ENCODE peak calls at places on chromosomes 7 and 10, in ten cellular contexts. One of them, this sample, is unnamed.
A peak's percentile ranks its signal among the peaks of the same experiment; 100 is the strongest.

GRCh38 chr10:125163803-125164202 is 3.4 kb upstream of the CTBP2 start:
- DNase-seq in brain microvascular endothelial cell: no peak
- DNase-seq in effector memory CD4-positive, alpha-beta T cell: no peak
- DNase-seq in T-helper 2 cell treated with Interferon-gamma antibody and Interleukin-4, amounts not matched to agents 5 μg/mL and 100 μg/mL, for 36 hours: no peak
- DNase-seq in IMR-90: no peak
- DNase-seq in Peyer's patch: no peak
- DNase-seq in neural crest cell: no peak
- DNase-seq in heart left ventricle: no peak
- DNase-seq in GM20000: no peak
- DNase-seq in DMS53: no peak
- DNase-seq in this sample: no peak

GRCh38 chr10:1515780-1516491 is 221.4 kb downstream of the ADARB2 start:
- DNase-seq in effector memory CD4-positive, alpha-beta T cell: no peak
- DNase-seq in brain microvascular endothelial cell: no peak
- DNase-seq in T-helper 2 cell treated with Interferon-gamma antibody and Interleukin-4, amounts not matched to agents 5 μg/mL and 100 μg/mL, for 36 hours: no peak
- DNase-seq in heart left ventricle: no peak
- DNase-seq in IMR-90: no peak
- DNase-seq in GM20000: no peak
- DNase-seq in DMS53: peak; percentile 58
- DNase-seq in neural crest cell: no peak
- DNase-seq in Peyer's patch: peak; percentile 24
- DNase-seq in this sample: no peak

GRCh38 chr10:8350250-8350967 is 295.9 kb downstream of the GATA3 start:
- DNase-seq in T-helper 2 cell treated with Interferon-gamma antibody and Interleukin-4, amounts not matched to agents 5 μg/mL and 100 μg/mL, for 36 hours: no peak
- DNase-seq in neural crest cell: no peak
- DNase-seq in Peyer's patch: no peak
- DNase-seq in IMR-90: peak; percentile 34
- DNase-seq in heart left ventricle: no peak
- DNase-seq in DMS53: no peak
- DNase-seq in effector memory CD4-positive, alpha-beta T cell: no peak
- DNase-seq in GM20000: no peak
- DNase-seq in brain microvascular endothelial cell: no peak
- DNase-seq in this sample: no peak

GRCh38 chr7:64947252-64948000 is 43.4 kb downstream of the ZNF117 start:
- DNase-seq in neural crest cell: no peak
- DNase-seq in T-helper 2 cell treated with Interferon-gamma antibody and Interleukin-4, amounts not matched to agents 5 μg/mL and 100 μg/mL, for 36 hours: no peak
- DNase-seq in Peyer's patch: no peak
- DNase-seq in brain microvascular endothelial cell: no peak
- DNase-seq in IMR-90: no peak
- DNase-seq in heart left ventricle: no peak
- DNase-seq in effector memory CD4-positive, alpha-beta T cell: no peak
- DNase-seq in GM20000: no peak
- DNase-seq in DMS53: peak; percentile 71
- DNase-seq in this sample: no peak

GRCh38 chr7:13628231-13629001 is 361.1 kb downstream of the ETV1 start:
- DNase-seq in GM20000: no peak
- DNase-seq in neural crest cell: no peak
- DNase-seq in Peyer's patch: no peak
- DNase-seq in effector memory CD4-positive, alpha-beta T cell: no peak
- DNase-seq in brain microvascular endothelial cell: peak; percentile 87
- DNase-seq in IMR-90: peak; percentile 55
- DNase-seq in T-helper 2 cell treated with Interferon-gamma antibody and Interleukin-4, amounts not matched to agents 5 μg/mL and 100 μg/mL, for 36 hours: no peak
- DNase-seq in heart left ventricle: no peak
- DNase-seq in DMS53: peak; percentile 32
- DNase-seq in this sample: no peak

GRCh38 chr7:157928171-157928794 is 591.5 kb downstream of the DNAJB6 start:
- DNase-seq in effector memory CD4-positive, alpha-beta T cell: no peak
- DNase-seq in heart left ventricle: no peak
- DNase-seq in GM20000: no peak
- DNase-seq in neural crest cell: no peak
- DNase-seq in T-helper 2 cell treated with Interferon-gamma antibody and Interleukin-4, amounts not matched to agents 5 μg/mL and 100 μg/mL, for 36 hours: no peak
- DNase-seq in DMS53: no peak
- DNase-seq in Peyer's patch: no peak
- DNase-seq in brain microvascular endothelial cell: no peak
- DNase-seq in IMR-90: no peak
- DNase-seq in this sample: no peak

GRCh38 chr7:41915861-41916260 is 213.0 kb upstream of the INHBA start:
- DNase-seq in brain microvascular endothelial cell: no peak
- DNase-seq in GM20000: no peak
- DNase-seq in Peyer's patch: no peak
- DNase-seq in IMR-90: no peak
- DNase-seq in DMS53: no peak
- DNase-seq in heart left ventricle: no peak
- DNase-seq in effector memory CD4-positive, alpha-beta T cell: no peak
- DNase-seq in T-helper 2 cell treated with Interferon-gamma antibody and Interleukin-4, amounts not matched to agents 5 μg/mL and 100 μg/mL, for 36 hours: no peak
- DNase-seq in neural crest cell: no peak
- DNase-seq in this sample: no peak

GRCh38 chr10:89064764-89065163 is 74.2 kb downstream of the FAS start:
- DNase-seq in DMS53: no peak
- DNase-seq in Peyer's patch: no peak
- DNase-seq in IMR-90: no peak
- DNase-seq in effector memory CD4-positive, alpha-beta T cell: no peak
- DNase-seq in neural crest cell: no peak
- DNase-seq in GM20000: no peak
- DNase-seq in brain microvascular endothelial cell: no peak
- DNase-seq in heart left ventricle: no peak
- DNase-seq in T-helper 2 cell treated with Interferon-gamma antibody and Interleukin-4, amounts not matched to agents 5 μg/mL and 100 μg/mL, for 36 hours: no peak
- DNase-seq in this sample: no peak

GRCh38 chr7:1336509-1336908 is 103.8 kb downstream of the UNCX start:
- DNase-seq in Peyer's patch: no peak
- DNase-seq in IMR-90: no peak
- DNase-seq in heart left ventricle: no peak
- DNase-seq in neural crest cell: no peak
- DNase-seq in brain microvascular endothelial cell: no peak
- DNase-seq in T-helper 2 cell treated with Interferon-gamma antibody and Interleukin-4, amounts not matched to agents 5 μg/mL and 100 μg/mL, for 36 hours: no peak
- DNase-seq in GM20000: no peak
- DNase-seq in DMS53: no peak
- DNase-seq in effector memory CD4-positive, alpha-beta T cell: no peak
- DNase-seq in this sample: no peak

GRCh38 chr10:43251664-43252165 is 15.2 kb downstream of the RASGEF1A start:
- DNase-seq in heart left ventricle: peak; percentile 14
- DNase-seq in T-helper 2 cell treated with Interferon-gamma antibody and Interleukin-4, amounts not matched to agents 5 μg/mL and 100 μg/mL, for 36 hours: no peak
- DNase-seq in brain microvascular endothelial cell: no peak
- DNase-seq in IMR-90: no peak
- DNase-seq in effector memory CD4-positive, alpha-beta T cell: no peak
- DNase-seq in neural crest cell: no peak
- DNase-seq in Peyer's patch: peak; percentile 25
- DNase-seq in DMS53: no peak
- DNase-seq in GM20000: no peak
- DNase-seq in this sample: no peak

GRCh38 chr10:129710510-129710847 is 243.4 kb downstream of the MGMT start:
- DNase-seq in GM20000: no peak
- DNase-seq in DMS53: no peak
- DNase-seq in brain microvascular endothelial cell: no peak
- DNase-seq in IMR-90: no peak
- DNase-seq in Peyer's patch: no peak
- DNase-seq in T-helper 2 cell treated with Interferon-gamma antibody and Interleukin-4, amounts not matched to agents 5 μg/mL and 100 μg/mL, for 36 hours: no peak
- DNase-seq in heart left ventricle: no peak
- DNase-seq in effector memory CD4-positive, alpha-beta T cell: no peak
- DNase-seq in neural crest cell: no peak
- DNase-seq in this sample: no peak

GRCh38 chr10:12299222-12299973 is 49.9 kb upstream of the CAMK1D start:
- DNase-seq in heart left ventricle: no peak
- DNase-seq in T-helper 2 cell treated with Interferon-gamma antibody and Interleukin-4, amounts not matched to agents 5 μg/mL and 100 μg/mL, for 36 hours: no peak
- DNase-seq in DMS53: no peak
- DNase-seq in effector memory CD4-positive, alpha-beta T cell: no peak
- DNase-seq in neural crest cell: no peak
- DNase-seq in IMR-90: no peak
- DNase-seq in Peyer's patch: no peak
- DNase-seq in GM20000: no peak
- DNase-seq in brain microvascular endothelial cell: no peak
- DNase-seq in this sample: no peak

GRCh38 chr10:101830322-101831168 is 12.3 kb upstream of the OGA start:
- DNase-seq in GM20000: peak; percentile 91
- DNase-seq in neural crest cell: peak; percentile 81
- DNase-seq in T-helper 2 cell treated with Interferon-gamma antibody and Interleukin-4, amounts not matched to agents 5 μg/mL and 100 μg/mL, for 36 hours: peak; percentile 92
- DNase-seq in heart left ventricle: peak; percentile 91
- DNase-seq in brain microvascular endothelial cell: peak; percentile 86
- DNase-seq in effector memory CD4-positive, alpha-beta T cell: peak; percentile 94
- DNase-seq in DMS53: peak; percentile 96
- DNase-seq in Peyer's patch: peak; percentile 97
- DNase-seq in IMR-90: peak; percentile 88
- DNase-seq in this sample: peak; percentile 51

GRCh38 chr10:6493521-6494451 is 86.3 kb downstream of the PRKCQ start:
- DNase-seq in GM20000: no peak
- DNase-seq in neural crest cell: no peak
- DNase-seq in IMR-90: peak; percentile 11
- DNase-seq in heart left ventricle: no peak
- DNase-seq in effector memory CD4-positive, alpha-beta T cell: no peak
- DNase-seq in DMS53: no peak
- DNase-seq in Peyer's patch: no peak
- DNase-seq in brain microvascular endothelial cell: no peak
- DNase-seq in T-helper 2 cell treated with Interferon-gamma antibody and Interleukin-4, amounts not matched to agents 5 μg/mL and 100 μg/mL, for 36 hours: no peak
- DNase-seq in this sample: peak; percentile 85

GRCh38 chr10:13449296-13449695 is 79.5 kb downstream of the BEND7 start:
- DNase-seq in DMS53: no peak
- DNase-seq in GM20000: no peak
- DNase-seq in Peyer's patch: no peak
- DNase-seq in heart left ventricle: no peak
- DNase-seq in T-helper 2 cell treated with Interferon-gamma antibody and Interleukin-4, amounts not matched to agents 5 μg/mL and 100 μg/mL, for 36 hours: no peak
- DNase-seq in effector memory CD4-positive, alpha-beta T cell: no peak
- DNase-seq in IMR-90: peak; percentile 23
- DNase-seq in neural crest cell: no peak
- DNase-seq in brain microvascular endothelial cell: no peak
- DNase-seq in this sample: no peak

GRCh38 chr7:108282427-108282996 is 152.4 kb upstream of the LAMB4 start:
- DNase-seq in T-helper 2 cell treated with Interferon-gamma antibody and Interleukin-4, amounts not matched to agents 5 μg/mL and 100 μg/mL, for 36 hours: no peak
- DNase-seq in brain microvascular endothelial cell: no peak
- DNase-seq in Peyer's patch: no peak
- DNase-seq in effector memory CD4-positive, alpha-beta T cell: no peak
- DNase-seq in IMR-90: no peak
- DNase-seq in neural crest cell: no peak
- DNase-seq in GM20000: no peak
- DNase-seq in heart left ventricle: no peak
- DNase-seq in DMS53: peak; percentile 23
- DNase-seq in this sample: no peak

GRCh38 chr10:68105820-68106219 is 3.5 kb upstream of the MYPN start:
- DNase-seq in brain microvascular endothelial cell: peak; percentile 60
- DNase-seq in Peyer's patch: no peak
- DNase-seq in heart left ventricle: no peak
- DNase-seq in effector memory CD4-positive, alpha-beta T cell: no peak
- DNase-seq in DMS53: no peak
- DNase-seq in neural crest cell: no peak
- DNase-seq in GM20000: no peak
- DNase-seq in IMR-90: peak; percentile 78
- DNase-seq in T-helper 2 cell treated with Interferon-gamma antibody and Interleukin-4, amounts not matched to agents 5 μg/mL and 100 μg/mL, for 36 hours: no peak
- DNase-seq in this sample: no peak

GRCh38 chr10:78264361-78264760 is 230.7 kb downstream of the RPS24 start:
- DNase-seq in DMS53: no peak
- DNase-seq in Peyer's patch: no peak
- DNase-seq in T-helper 2 cell treated with Interferon-gamma antibody and Interleukin-4, amounts not matched to agents 5 μg/mL and 100 μg/mL, for 36 hours: no peak
- DNase-seq in brain microvascular endothelial cell: no peak
- DNase-seq in neural crest cell: no peak
- DNase-seq in heart left ventricle: no peak
- DNase-seq in IMR-90: no peak
- DNase-seq in effector memory CD4-positive, alpha-beta T cell: no peak
- DNase-seq in GM20000: no peak
- DNase-seq in this sample: no peak

GRCh38 chr10:79385804-79386531 is 38.7 kb downstream of the PPIF start:
- DNase-seq in brain microvascular endothelial cell: no peak
- DNase-seq in IMR-90: no peak
- DNase-seq in neural crest cell: peak; percentile 0
- DNase-seq in Peyer's patch: peak; percentile 36
- DNase-seq in heart left ventricle: no peak
- DNase-seq in GM20000: peak; percentile 13
- DNase-seq in T-helper 2 cell treated with Interferon-gamma antibody and Interleukin-4, amounts not matched to agents 5 μg/mL and 100 μg/mL, for 36 hours: no peak
- DNase-seq in effector memory CD4-positive, alpha-beta T cell: no peak
- DNase-seq in DMS53: no peak
- DNase-seq in this sample: no peak

This sample was measured in PC-9.